ENCODE peak calls at places on chromosomes 11 and 22, in seven cellular contexts. D is IMR-90, K is H9, V is mesendoderm, Q is H1, H is mesenchymal stem cell, E is trophoblast cell. A is an unnamed sample. For H3K4me1, the result is how much of the 10 kb centered on the place peaks cover.

GRCh38 chr11:45856044-45856468 is 8.8 kb downstream of the CRY2 start:
- DNase-seq in H (peak), E (no peak), Q (no peak), K (no peak), D (peak), V (no peak), A (no peak)

GRCh38 chr11:80519591-80520258 is 1078.9 kb upstream of the TENM4 start:
- DNase-seq in E (no peak), H (no peak), Q (no peak), V (no peak), K (no peak), D (no peak), A (no peak)

GRCh38 chr22:47189056-47189916 is 426.8 kb downstream of the TBC1D22A start:
- DNase-seq in Q (no peak), E (no peak), V (no peak), H (no peak), K (peak), D (no peak), A (no peak)

GRCh38 chr11:9838229-9838628 is 174.4 kb downstream of the SWAP70 start:
- DNase-seq in V (peak), E (no peak), Q (no peak), D (no peak), H (no peak), K (no peak), A (no peak)

GRCh38 chr22:27925331-27925730 is 6.3 kb upstream of the PITPNB start:
- DNase-seq in H (no peak), K (no peak), Q (no peak), E (no peak), D (no peak), V (no peak), A (no peak)

GRCh38 chr22:28034760-28035401 is 115.8 kb upstream of the PITPNB start:
- DNase-seq in D (peak), Q (no peak), V (no peak), K (no peak), E (no peak), H (peak), A (no peak)

GRCh38 chr11:33040862-33041453 is 1.6 kb downstream of the TCP11L1 start:
- DNase-seq in V (peak), K (no peak), H (no peak), Q (no peak), E (no peak), D (no peak), A (no peak)

GRCh38 chr11:2270322-2271076 is at the start of gene ASCL2:
- DNase-seq in E (peak), H (no peak), K (peak), V (no peak), D (no peak), Q (no peak), A (no peak)

GRCh38 chr11:85279267-85279666 is 347.9 kb downstream of the DLG2 start:
- DNase-seq in E (no peak), D (no peak), H (no peak), Q (no peak), V (no peak), K (no peak), A (no peak)

GRCh38 chr22:37569921-37570660 is 9.8 kb downstream of the LGALS2 start:
- DNase-seq in Q (no peak), V (peak), D (no peak), E (no peak), H (no peak), K (peak), A (no peak)

GRCh38 chr22:23137905-23138520 is 3.8 kb downstream of the RSPH14 start:
- DNase-seq in Q (no peak), V (peak), E (no peak), K (no peak), D (no peak), H (no peak), A (no peak)

GRCh38 chr22:43127166-43127908 is 15.9 kb downstream of the MCAT start:
- DNase-seq in V (no peak), Q (no peak), D (no peak), E (peak), H (no peak), K (no peak), A (no peak)

GRCh38 chr11:44329472-44330230 is 19.7 kb upstream of the ALX4 start:
- DNase-seq in H (no peak), D (no peak), K (no peak), E (no peak), Q (no peak), V (no peak), A (no peak)

GRCh38 chr22:46062971-46063631 is 86.1 kb upstream of the WNT7B start:
- DNase-seq in V (no peak), D (no peak), Q (no peak), H (no peak), E (no peak), K (no peak), A (no peak)

GRCh38 chr22:43388420-43388851 is 23.4 kb upstream of the MPPED1 start:
- DNase-seq in D (peak), Q (no peak), E (peak), H (peak), K (peak), V (peak), A (peak)

GRCh38 chr11:3939651-3940190 is 84.3 kb downstream of the STIM1 start:
- DNase-seq in H (peak), V (no peak), E (no peak), K (no peak), D (peak), Q (no peak), A (no peak)

GRCh38 chr22:39174498-39175120 is 22.1 kb upstream of the CBX7 start:
- DNase-seq in H (peak), D (peak), V (peak), E (peak), K (peak), Q (peak), A (peak)

GRCh38 chr11:85955531-85955930 is 100.3 kb downstream of the CCDC83 start:
- DNase-seq in Q (no peak), D (peak), K (no peak), V (peak), E (no peak), H (peak), A (no peak)

GRCh38 chr11:104713366-104713765 is 184.9 kb downstream of the CASP12 start:
- DNase-seq in D (peak), H (no peak), K (no peak), Q (no peak), E (no peak), V (no peak), A (no peak)

GRCh38 chr11:105265859-105266258 is 126.3 kb upstream of the CARD18 start:
- DNase-seq in Q (no peak), K (no peak), D (peak), E (no peak), V (no peak), H (no peak), A (no peak)

GRCh38 chr11:67345949-67346819 is 7.2 kb downstream of the POLD4 start:
- DNase-seq in V (peak), E (no peak), H (peak), Q (no peak), K (no peak), D (peak), A (no peak)

GRCh38 chr11:63553759-63554158 is 9.4 kb downstream of the PLAAT2 start:
- DNase-seq in H (no peak), V (no peak), K (peak), E (no peak), Q (no peak), D (no peak), A (no peak)

GRCh38 chr11:1693327-1694063 is 3.5 kb upstream of the KRTAP5-6 start:
- DNase-seq in H (peak), E (peak), K (peak), V (peak), D (peak), Q (peak), A (peak)

GRCh38 chr11:114166897-114167323 is 107.4 kb downstream of the ZBTB16 start:
- DNase-seq in H (peak), V (no peak), K (no peak), D (peak), E (no peak), Q (no peak), A (no peak)
- H3K4me1 ChIP-seq in H (under half), V (under half), K (under half), D (under half), E (under half), Q (under half), A (half or more)

GRCh38 chr11:41115066-41115465 is 344.4 kb downstream of the LRRC4C start:
- DNase-seq in Q (no peak), E (no peak), D (no peak), V (peak), K (no peak), H (no peak), A (no peak)
- H2BK120ac ChIP-seq in Q (no peak), E (no peak), D (no peak), V (no peak), K (no peak), H (no peak), A (no peak)

GRCh38 chr11:65423516-65424199 is 1.1 kb downstream of the NEAT1 start:
- DNase-seq in Q (no peak), H (no peak), K (no peak), E (no peak), D (peak), V (no peak), A (no peak)

GRCh38 chr11:65424200-65425104 is 1.9 kb downstream of the NEAT1 start:
- DNase-seq in V (no peak), H (peak), E (no peak), K (no peak), Q (no peak), D (peak), A (no peak)

GRCh38 chr11:65425971-65426838 is 3.6 kb downstream of the NEAT1 start:
- DNase-seq in H (peak), V (no peak), Q (no peak), K (no peak), E (peak), D (peak), A (no peak)

GRCh38 chr11:65426839-65427690 is 4.5 kb downstream of the NEAT1 start:
- DNase-seq in D (peak), Q (no peak), H (peak), V (peak), K (peak), E (peak), A (no peak)

DNA sequence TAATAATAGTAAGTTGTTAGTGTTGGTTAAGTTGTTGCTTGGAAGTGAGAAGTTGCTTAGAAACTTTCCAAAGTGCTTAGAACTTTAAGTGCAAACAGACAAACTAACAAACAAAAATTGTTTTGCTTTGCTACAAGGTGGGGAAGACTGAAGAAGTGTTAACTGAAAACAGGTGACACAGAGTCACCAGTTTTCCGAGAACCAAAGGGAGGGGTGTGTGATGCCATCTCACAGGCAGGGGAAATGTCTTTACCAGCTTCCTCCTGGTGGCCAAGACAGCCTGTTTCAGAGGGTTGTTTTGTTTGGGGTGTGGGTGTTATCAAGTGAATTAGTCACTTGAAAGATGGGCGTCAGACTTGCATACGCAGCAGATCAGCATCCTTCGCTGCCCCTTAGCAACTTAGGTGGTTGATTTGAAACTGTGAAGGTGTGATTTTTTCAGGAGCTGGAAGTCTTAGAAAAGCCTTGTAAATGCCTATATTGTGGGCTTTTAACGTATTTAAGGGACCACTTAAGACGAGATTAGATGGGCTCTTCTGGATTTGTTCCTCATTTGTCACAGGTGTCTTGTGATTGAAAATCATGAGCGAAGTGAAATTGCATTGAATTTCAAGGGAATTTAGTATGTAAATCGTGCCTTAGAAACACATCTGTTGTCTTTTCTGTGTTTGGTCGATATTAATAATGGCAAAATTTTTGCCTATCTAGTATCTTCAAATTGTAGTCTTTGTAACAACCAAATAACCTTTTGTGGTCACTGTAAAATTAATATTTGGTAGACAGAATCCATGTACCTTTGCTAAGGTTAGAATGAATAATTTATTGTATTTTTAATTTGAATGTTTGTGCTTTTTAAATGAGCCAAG is 2.7 kb downstream of the NEAT1 start:
- DNase-seq in K (peak), E (peak), H (peak), D (peak), V (peak), Q (no peak), A (no peak)
- H3K4me1 ChIP-seq in K (under half), E (half or more), H (under half), D (under half), V (under half), Q (under half), A (under half)

GRCh38 chr11:69686856-69687255 is 11.7 kb upstream of the LTO1 start:
- DNase-seq in D (no peak), E (no peak), H (no peak), Q (no peak), V (no peak), K (no peak), A (no peak)

GRCh38 chr11:69685348-69685747 is 10.2 kb upstream of the LTO1 start:
- DNase-seq in D (no peak), K (no peak), E (no peak), H (no peak), Q (no peak), V (no peak), A (no peak)

GRCh38 chr11:69683764-69684333 is 8.7 kb upstream of the LTO1 start:
- DNase-seq in E (no peak), Q (no peak), H (no peak), K (peak), V (peak), D (no peak), A (no peak)

GRCh38 chr11:69684651-69685050 is 9.5 kb upstream of the LTO1 start:
- DNase-seq in V (no peak), E (no peak), D (no peak), K (no peak), H (no peak), Q (no peak), A (no peak)

DNA sequence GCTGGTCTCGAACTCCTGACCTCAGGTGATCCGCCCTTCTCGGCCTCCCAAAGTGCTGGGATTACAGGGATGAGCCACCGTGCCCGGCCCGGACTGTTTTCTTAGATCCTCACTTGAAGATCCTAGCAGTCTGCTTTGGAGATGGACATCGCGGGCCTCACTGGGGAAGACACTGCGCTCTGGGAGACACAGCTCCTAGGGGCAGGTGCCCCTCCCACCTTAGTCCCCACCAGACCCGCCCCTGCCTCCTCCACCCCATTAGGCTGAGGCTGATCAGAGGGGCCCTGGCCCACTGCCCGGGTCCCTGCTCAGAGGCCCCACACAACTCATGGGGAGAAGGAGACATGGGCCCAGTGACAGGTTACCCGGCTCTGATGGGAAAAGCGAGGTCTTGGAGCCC is 11.3 kb upstream of the LTO1 start:
- DNase-seq in D (no peak), Q (no peak), V (no peak), K (no peak), E (no peak), H (no peak), A (no peak)
- H2BK120ac ChIP-seq in D (no peak), Q (no peak), V (no peak), K (no peak), E (no peak), H (no peak), A (no peak)

DNA sequence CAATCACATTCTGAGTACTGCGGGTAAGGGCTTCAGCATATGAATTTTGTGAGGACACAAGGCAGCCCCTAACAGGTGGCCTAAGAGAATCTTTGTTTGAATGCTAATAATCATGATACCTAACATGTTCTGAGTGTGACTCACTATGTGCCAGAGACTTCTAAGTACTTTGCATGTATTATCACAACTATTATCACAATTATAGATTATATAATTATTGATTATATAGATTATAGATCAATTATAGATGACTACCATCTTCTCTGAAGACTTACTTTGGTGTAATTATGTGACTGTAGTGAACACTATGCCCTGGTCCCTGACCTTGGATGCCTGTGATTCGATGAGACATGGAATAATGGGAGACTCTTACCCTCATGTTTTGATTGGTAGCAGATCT is 62.6 kb downstream of the FLI1 start:
- DNase-seq in K (no peak), V (no peak), H (no peak), D (no peak), Q (no peak), E (no peak), A (no peak)
- H3K4me1 ChIP-seq in K (under half), V (under half), H (under half), D (under half), Q (under half), E (under half), A (under half)

GRCh38 chr22:44599084-44599483 is 101.1 kb upstream of the RTL6 start:
- DNase-seq in H (no peak), K (no peak), Q (no peak), D (no peak), V (no peak), E (no peak), A (no peak)

GRCh38 chr22:44595841-44596341 is 97.9 kb upstream of the RTL6 start:
- DNase-seq in E (no peak), V (no peak), H (peak), Q (no peak), D (peak), K (no peak), A (no peak)

GRCh38 chr22:44594951-44595350 is 96.9 kb upstream of the RTL6 start:
- DNase-seq in K (no peak), E (no peak), Q (no peak), D (peak), V (no peak), H (no peak), A (no peak)

GRCh38 chr22:44597616-44598015 is 99.6 kb upstream of the RTL6 start:
- DNase-seq in E (no peak), H (peak), Q (no peak), V (peak), D (peak), K (no peak), A (no peak)

GRCh38 chr22:44596726-44597125 is 98.7 kb upstream of the RTL6 start:
- DNase-seq in E (no peak), H (no peak), V (no peak), D (no peak), Q (no peak), K (no peak), A (no peak)
- H2BK120ac ChIP-seq in E (no peak), H (no peak), V (no peak), D (no peak), Q (no peak), K (no peak), A (peak)

GRCh38 chr11:47994417-47994816 is 14.1 kb downstream of the PTPRJ start:
- DNase-seq in H (no peak), Q (no peak), E (no peak), V (no peak), K (no peak), D (no peak), A (no peak)

GRCh38 chr11:47991266-47991830 is 11.0 kb downstream of the PTPRJ start:
- DNase-seq in H (peak), E (no peak), K (peak), V (peak), D (no peak), Q (no peak), A (no peak)

GRCh38 chr11:47992959-47993820 is 12.8 kb downstream of the PTPRJ start:
- DNase-seq in D (peak), V (peak), Q (no peak), E (peak), K (no peak), H (peak), A (no peak)

GRCh38 chr11:47989779-47990178 is 9.4 kb downstream of the PTPRJ start:
- DNase-seq in K (no peak), E (no peak), V (no peak), Q (no peak), D (no peak), H (no peak), A (no peak)

DNA sequence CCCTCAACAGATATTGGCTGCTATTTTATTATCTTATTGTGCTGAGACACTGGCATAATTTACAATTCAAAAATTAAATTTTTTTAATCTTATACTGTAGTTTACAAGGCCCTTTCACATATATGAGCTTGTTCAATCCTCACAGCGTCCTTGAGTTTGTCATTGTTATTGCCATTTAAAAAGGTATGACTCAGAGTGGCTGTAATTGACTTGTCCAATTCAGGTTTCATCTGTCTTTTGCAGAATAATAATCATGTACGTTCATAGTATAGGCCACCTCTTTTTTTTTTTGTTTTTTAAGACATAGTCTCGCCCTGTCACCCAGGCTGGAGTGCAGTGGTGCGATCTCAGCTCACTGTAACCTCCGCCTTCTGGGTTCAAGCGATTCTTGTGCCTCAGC is 11.5 kb downstream of the PTPRJ start:
- DNase-seq in D (no peak), E (no peak), V (no peak), Q (no peak), H (no peak), K (no peak), A (no peak)
- H3K4me1 ChIP-seq in D (under half), E (under half), V (under half), Q (under half), H (under half), K (under half), A (under half)

GRCh38 chr11:76263166-76263565 is 56.9 kb upstream of the WNT11 start:
- DNase-seq in E (no peak), V (no peak), Q (no peak), H (no peak), D (no peak), K (no peak), A (no peak)
- H2BK120ac ChIP-seq in E (no peak), V (no peak), Q (no peak), H (no peak), D (no peak), K (no peak), A (no peak)

A was measured in neuronal stem cell.